ENCODE peak calls at places on chromosomes 1 and 21, in four cellular contexts. S is WTC11, M is AG10803, X is B cell. T is an unnamed sample.

GRCh38 chr1:162003061-162003824 is 20.4 kb downstream of the OLFML2B start:
- DNase-seq in S (no peak), M (peak), X (no peak), T (no peak)

GRCh38 chr1:178713270-178713669 is 11.8 kb upstream of the RALGPS2 start:
- DNase-seq in S (no peak), M (peak), X (no peak), T (no peak)

GRCh38 chr1:167629681-167630567 is at the start of gene RCSD1:
- DNase-seq in S (peak), M (no peak), X (peak), T (no peak)

GRCh38 chr1:92473781-92474495 is 12.8 kb downstream of the GFI1 start:
- DNase-seq in S (no peak), M (no peak), X (no peak), T (no peak)

GRCh38 chr1:37662031-37662755 is 27.5 kb upstream of the RSPO1 start:
- DNase-seq in S (no peak), M (no peak), X (no peak), T (no peak)

GRCh38 chr1:225658041-225658440 is 5.1 kb upstream of the ENAH start:
- DNase-seq in S (no peak), M (peak), X (no peak), T (no peak)

GRCh38 chr1:152001631-152002584 is 8.2 kb upstream of the S100A10 start:
- DNase-seq in S (peak), M (peak), X (peak), T (peak)

GRCh38 chr1:89719502-89720306 is 86.8 kb downstream of the LRRC8C start:
- DNase-seq in S (no peak), M (peak), X (peak), T (no peak)

GRCh38 chr1:229887043-229887822 is 179.8 kb upstream of the GALNT2 start:
- DNase-seq in S (no peak), M (no peak), X (no peak), T (peak)

GRCh38 chr1:168396508-168396907 is 115.8 kb downstream of the TBX19 start:
- DNase-seq in S (no peak), M (no peak), X (no peak), T (no peak)

GRCh38 chr1:234768171-234768568 is 158.2 kb upstream of the IRF2BP2 start:
- DNase-seq in S (no peak), M (no peak), X (peak), T (no peak)

GRCh38 chr21:34722684-34723300 is 54.0 kb downstream of the CLIC6 start:
- DNase-seq in S (peak), M (no peak), X (peak), T (no peak)

GRCh38 chr1:22320703-22321344 is 130.8 kb upstream of the ZBTB40 start:
- DNase-seq in S (no peak), M (no peak), X (no peak), T (no peak)

GRCh38 chr1:22317920-22318243 is 133.8 kb upstream of the ZBTB40 start:
- DNase-seq in S (no peak), M (no peak), X (no peak), T (no peak)

GRCh38 chr1:22317231-22317919 is 134.3 kb upstream of the ZBTB40 start:
- DNase-seq in S (peak), M (no peak), X (no peak), T (no peak)

GRCh38 chr1:22318279-22318983 is 133.2 kb upstream of the ZBTB40 start:
- DNase-seq in S (peak), M (no peak), X (no peak), T (no peak)

GRCh38 chr1:22319608-22320007 is 132.0 kb upstream of the ZBTB40 start:
- DNase-seq in S (no peak), M (no peak), X (no peak), T (no peak)
- TF ChIP-seq CTCF in S (no peak), M (no peak), X (no peak), T (no peak)

DNA sequence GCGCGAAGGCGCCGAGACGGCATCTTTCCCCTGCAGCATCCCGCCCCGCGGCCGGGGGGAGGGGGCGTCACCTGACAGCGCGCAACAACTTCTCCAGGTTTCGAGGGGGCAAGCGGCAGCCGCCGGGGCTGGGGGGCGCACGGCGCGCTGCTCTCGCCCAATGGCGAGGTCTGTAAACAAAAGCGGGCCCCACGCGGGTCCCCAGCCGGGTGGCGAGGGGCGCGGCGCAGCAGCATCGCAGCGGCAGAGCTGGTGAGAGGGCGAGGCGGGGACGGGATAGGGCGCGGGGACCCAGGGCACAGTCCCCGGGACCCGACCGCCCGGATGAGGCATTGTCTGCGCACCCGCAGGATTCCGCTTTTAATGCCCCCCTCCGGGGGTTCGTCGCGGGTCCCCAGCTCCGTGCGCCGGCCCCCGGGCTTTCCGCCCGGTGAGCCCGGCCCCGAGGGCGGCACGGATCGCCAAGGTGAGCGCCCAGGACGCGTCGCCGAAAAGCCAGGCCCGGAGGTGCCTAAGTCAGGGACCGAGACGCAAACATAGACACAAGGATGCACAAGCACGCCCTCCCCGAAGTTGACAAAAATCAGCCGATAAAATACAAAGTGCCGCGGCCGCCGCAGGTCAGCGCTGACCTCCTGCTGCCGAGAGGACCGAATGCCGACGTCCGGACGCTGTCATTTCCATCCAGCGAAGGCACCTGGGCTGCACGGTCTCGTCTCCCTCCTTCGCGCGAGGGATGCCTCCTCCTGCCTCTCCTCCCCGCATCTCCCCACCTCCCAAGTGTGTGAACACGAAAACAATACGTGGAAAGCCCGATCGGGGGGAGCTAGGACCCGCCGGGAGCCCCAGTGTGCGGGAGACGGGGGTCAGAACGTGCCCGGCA is 101.3 kb upstream of the SOD1 start:
- DNase-seq in S (peak), M (no peak), X (peak), T (peak)
- TF ChIP-seq CTCF in S (no peak), M (no peak), X (no peak), T (no peak)

GRCh38 chr21:42514883-42515228 is 1.2 kb downstream of the SLC37A1 start:
- DNase-seq in S (no peak), M (no peak), X (no peak), T (peak)

GRCh38 chr21:42513985-42514882 is 582 bp downstream of the SLC37A1 start:
- DNase-seq in S (peak), M (no peak), X (peak), T (peak)

GRCh38 chr21:42515708-42516502 is 2.3 kb downstream of the SLC37A1 start:
- DNase-seq in S (no peak), M (no peak), X (no peak), T (no peak)

GRCh38 chr21:42512346-42513034 is 1.2 kb upstream of the SLC37A1 start:
- DNase-seq in S (no peak), M (no peak), X (no peak), T (no peak)

GRCh38 chr21:42513151-42513984 is at the start of gene SLC37A1:
- DNase-seq in S (peak), M (no peak), X (peak), T (no peak)
- TF ChIP-seq CTCF in S (no peak), M (no peak), X (no peak), T (peak)

DNA sequence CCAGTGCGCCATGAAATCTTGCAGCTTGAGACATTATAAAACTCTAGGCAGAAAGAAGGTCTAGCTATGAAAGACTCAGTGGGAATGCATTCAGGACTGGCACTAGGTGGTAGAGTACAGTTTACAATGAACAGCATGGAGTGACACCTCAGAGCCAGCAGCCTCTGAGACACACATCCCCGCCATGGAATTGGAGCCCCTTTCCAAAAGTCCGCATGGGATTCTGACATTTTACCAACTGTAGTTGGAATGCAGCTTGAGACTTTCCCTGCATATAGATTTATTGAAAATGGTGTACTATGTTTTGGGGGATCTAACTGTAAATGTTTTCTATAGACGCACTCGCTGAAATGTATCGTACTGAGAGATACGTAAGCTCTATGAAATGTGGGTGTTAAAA is 116.3 kb downstream of the ZSCAN20 start:
- DNase-seq in S (no peak), M (no peak), X (no peak), T (no peak)
- TF ChIP-seq CTCF in S (no peak), M (no peak), X (no peak), T (no peak)

GRCh38 chr1:101140041-101140718 is 96.6 kb upstream of the S1PR1 start:
- DNase-seq in S (no peak), M (no peak), X (no peak), T (no peak)

GRCh38 chr1:101135526-101135925 is 101.3 kb upstream of the S1PR1 start:
- DNase-seq in S (no peak), M (no peak), X (no peak), T (no peak)

GRCh38 chr1:101139130-101139529 is 97.7 kb upstream of the S1PR1 start:
- DNase-seq in S (no peak), M (no peak), X (no peak), T (no peak)

GRCh38 chr1:101137144-101138126 is 99.4 kb upstream of the S1PR1 start:
- DNase-seq in S (no peak), M (peak), X (no peak), T (no peak)

GRCh38 chr1:101136739-101137138 is 100.1 kb upstream of the S1PR1 start:
- DNase-seq in S (no peak), M (peak), X (peak), T (no peak)
- TF ChIP-seq CTCF in S (no peak), M (peak), X (no peak), T (peak)

GRCh38 chr1:35884934-35885333 is 1.9 kb downstream of the AGO1 start:
- DNase-seq in S (no peak), M (no peak), X (no peak), T (no peak)

GRCh38 chr1:35885961-35886558 is 3.1 kb downstream of the AGO1 start:
- DNase-seq in S (peak), M (no peak), X (peak), T (no peak)

GRCh38 chr1:35887508-35887907 is 4.5 kb downstream of the AGO1 start:
- DNase-seq in S (no peak), M (no peak), X (no peak), T (no peak)

GRCh38 chr1:35886606-35887431 is 3.8 kb downstream of the AGO1 start:
- DNase-seq in S (peak), M (no peak), X (peak), T (no peak)

GRCh38 chr1:35888255-35888654 is 5.2 kb downstream of the AGO1 start:
- DNase-seq in S (no peak), M (no peak), X (no peak), T (no peak)
- TF ChIP-seq CTCF in S (no peak), M (no peak), X (no peak), T (no peak)

GRCh38 chr1:245166471-245166885 is 11.7 kb downstream of the KIF26B start:
- DNase-seq in S (no peak), M (peak), X (no peak), T (no peak)
- TF ChIP-seq CTCF in S (no peak), M (peak), X (no peak), T (no peak)

DNA sequence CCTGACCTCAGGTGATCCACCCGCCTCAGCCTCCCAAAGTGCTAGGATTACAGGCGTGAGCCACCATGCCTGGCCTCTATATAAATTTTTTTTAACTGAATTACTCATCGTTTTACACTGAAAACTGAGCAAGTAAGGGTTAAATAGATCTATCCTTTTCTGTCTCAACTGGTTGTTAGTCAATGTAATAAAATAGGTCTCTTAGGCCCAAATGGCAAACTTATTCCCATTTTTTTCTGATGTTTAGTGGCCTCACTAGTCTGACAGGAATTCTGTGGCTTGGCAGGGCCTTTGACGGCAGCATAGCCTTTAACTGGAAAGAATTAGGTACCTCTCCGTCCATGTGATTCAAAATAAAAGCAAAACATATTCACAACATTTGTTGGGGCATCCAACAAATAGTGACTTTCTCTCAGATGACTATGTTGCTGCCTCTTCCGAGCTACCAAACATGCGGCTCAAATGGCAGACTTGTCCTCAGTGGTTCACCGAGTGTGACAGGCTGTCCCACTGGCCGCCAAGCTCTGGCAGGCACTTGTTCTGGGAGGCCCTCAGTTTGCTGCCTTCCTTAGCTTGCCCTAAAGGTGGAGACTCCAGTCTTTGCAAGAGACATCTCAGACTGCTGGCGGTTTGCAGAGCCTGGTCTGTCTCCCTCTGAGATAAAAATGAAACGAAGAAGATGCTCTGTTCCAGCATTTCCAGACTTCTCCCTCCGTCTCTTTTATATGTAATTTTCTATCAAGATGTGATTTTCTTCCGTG is 17.4 kb downstream of the ATP1A4 start:
- DNase-seq in S (peak), M (peak), X (no peak), T (no peak)
- TF ChIP-seq CTCF in S (no peak), M (no peak), X (no peak), T (no peak)

DNA sequence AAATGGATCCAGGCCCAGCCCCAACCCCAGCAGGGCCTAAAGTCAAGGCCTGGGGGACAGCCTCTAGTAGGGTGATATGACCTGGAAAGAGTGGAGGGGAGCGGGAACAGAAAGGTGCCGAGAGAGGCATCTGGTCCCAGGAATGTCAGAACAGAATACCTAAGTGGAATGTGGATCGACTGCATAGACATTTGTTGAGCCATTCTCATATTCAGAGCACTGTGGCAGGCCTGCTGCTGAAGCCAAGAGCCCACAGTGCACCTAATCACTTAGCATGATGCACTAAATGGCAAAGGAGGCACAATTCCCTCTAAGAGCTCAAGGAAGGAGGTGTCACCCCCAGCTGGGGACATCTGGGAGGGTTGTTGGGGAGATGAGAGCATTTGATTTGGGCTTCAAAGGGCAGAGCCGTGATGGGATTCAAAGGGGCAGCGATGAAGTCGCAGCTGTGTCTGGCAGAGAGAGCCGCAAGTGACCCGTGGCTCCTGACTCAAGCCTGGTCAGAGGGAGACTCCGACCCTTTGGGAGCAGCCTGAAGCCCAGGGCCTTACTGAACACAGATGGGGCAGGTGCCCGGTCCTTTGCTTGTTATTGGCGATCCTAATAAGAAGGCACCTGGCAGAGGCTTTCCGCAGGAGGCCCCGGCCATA is 8.6 kb upstream of the PKP1 start:
- DNase-seq in S (no peak), M (no peak), X (no peak), T (no peak)
- TF ChIP-seq CTCF in S (no peak), M (no peak), X (no peak), T (peak)